ENCODE peak calls at places on chromosomes 12 and 14, in four cellular contexts. P is body of pancreas; Y is CD8-positive, alpha-beta memory T cell; Q is mammary epithelial cell. X is an unnamed sample.

GRCh38 chr12:49038291-49038955 is 19.8 kb upstream of the PRKAG1 start:
- DNase-seq in P (no peak), Y (no peak), Q (no peak), X (no peak)

GRCh38 chr12:62251609-62251958 is 8.6 kb upstream of the USP15 start:
- DNase-seq in P (no peak), Y (no peak), Q (no peak), X (no peak)

GRCh38 chr14:74437654-74438053 is 11.6 kb upstream of the SYNDIG1L start:
- DNase-seq in P (no peak), Y (no peak), Q (no peak), X (no peak)

GRCh38 chr14:104116544-104117340 is 21.6 kb upstream of the KIF26A start:
- DNase-seq in P (peak; percentile 62), Y (no peak), Q (peak; percentile 63), X (no peak)

GRCh38 chr14:32078030-32078793 is 1.1 kb downstream of the ARHGAP5 start:
- DNase-seq in P (peak; percentile 42), Y (no peak), Q (peak; percentile 59), X (peak; percentile 10)

GRCh38 chr12:43858991-43859390 is 23.1 kb downstream of the TMEM117 start:
- DNase-seq in P (no peak), Y (no peak), Q (no peak), X (no peak)

GRCh38 chr12:93378373-93379310 is 917 bp downstream of the NUDT4 start:
- DNase-seq in P (peak; percentile 37), Y (peak; percentile 72), Q (peak; percentile 66), X (peak; percentile 37)

GRCh38 chr14:88535149-88535548 is 19.7 kb downstream of the PTPN21 start:
- DNase-seq in P (peak; percentile 76), Y (no peak), Q (no peak), X (no peak)

GRCh38 chr12:46382425-46382973 is 9.9 kb upstream of the SLC38A2 start:
- DNase-seq in P (peak; percentile 31), Y (no peak), Q (no peak), X (no peak)

GRCh38 chr12:32988982-32989381 is 92.4 kb upstream of the PKP2 start:
- DNase-seq in P (no peak), Y (no peak), Q (no peak), X (no peak)

GRCh38 chr12:91074068-91074819 is 16.4 kb upstream of the KERA start:
- DNase-seq in P (no peak), Y (no peak), Q (no peak), X (no peak)

GRCh38 chr12:117044311-117044710 is 54.9 kb downstream of the TESC start:
- DNase-seq in P (no peak), Y (no peak), Q (no peak), X (no peak)

GRCh38 chr14:21539154-21539940 is 13.2 kb upstream of the SALL2 start:
- DNase-seq in P (no peak), Y (no peak), Q (no peak), X (no peak)

GRCh38 chr14:93994919-93995682 is 2.0 kb upstream of the CCDC197 start:
- DNase-seq in P (peak; percentile 63), Y (no peak), Q (peak; percentile 95), X (no peak)

GRCh38 chr12:114401346-114402320 is 4.3 kb downstream of the TBX5 start:
- DNase-seq in P (no peak), Y (no peak), Q (no peak), X (no peak)

GRCh38 chr12:114400395-114400794 is 5.5 kb downstream of the TBX5 start:
- DNase-seq in P (no peak), Y (no peak), Q (no peak), X (no peak)

GRCh38 chr12:114400925-114401324 is 5.0 kb downstream of the TBX5 start:
- DNase-seq in P (no peak), Y (no peak), Q (no peak), X (no peak)

GRCh38 chr12:114397978-114398881 is 7.7 kb downstream of the TBX5 start:
- DNase-seq in P (no peak), Y (no peak), Q (no peak), X (no peak)

DNA sequence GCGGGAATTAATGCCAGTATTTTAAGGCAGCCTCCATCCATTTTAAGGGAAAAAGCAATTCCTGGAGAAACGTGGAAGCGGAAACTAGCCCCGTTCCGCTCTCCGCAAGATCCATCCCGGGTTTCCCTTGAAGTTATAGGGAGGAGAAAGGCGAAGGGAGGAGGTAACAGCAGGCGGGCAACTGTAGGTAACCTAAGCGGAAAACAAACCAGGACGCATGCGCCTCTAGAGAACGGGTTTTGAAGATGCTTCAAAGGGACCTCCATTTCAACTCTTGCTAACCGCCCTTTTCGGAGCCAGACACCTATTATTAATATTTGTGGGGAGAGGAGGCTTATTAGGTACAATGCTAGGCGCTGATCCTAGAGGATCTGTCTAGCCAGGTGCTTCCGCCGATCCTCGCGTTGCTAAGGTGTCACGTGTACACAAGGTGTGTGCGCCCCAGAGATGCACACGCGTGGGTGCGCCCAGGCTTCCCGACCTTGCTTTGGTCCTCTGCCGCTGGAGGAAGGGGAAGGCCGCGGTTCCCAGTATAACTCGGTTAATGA is 6.2 kb downstream of the TBX5 start:
- DNase-seq in P (peak; percentile 15), Y (no peak), Q (peak; percentile 3), X (no peak)
- H3K4me3 ChIP-seq in P (no peak overlapping the region), Y (no peak overlapping the region), Q (no peak overlapping the region), X (no peak overlapping the region)

GRCh38 chr14:27181304-27181703 is 583.5 kb upstream of the NOVA1 start:
- DNase-seq in P (no peak), Y (no peak), Q (no peak), X (no peak)

GRCh38 chr14:27184371-27184901 is 586.6 kb upstream of the NOVA1 start:
- DNase-seq in P (no peak), Y (no peak), Q (no peak), X (no peak)

GRCh38 chr14:27190286-27190685 is 592.5 kb upstream of the NOVA1 start:
- DNase-seq in P (no peak), Y (no peak), Q (no peak), X (no peak)

DNA sequence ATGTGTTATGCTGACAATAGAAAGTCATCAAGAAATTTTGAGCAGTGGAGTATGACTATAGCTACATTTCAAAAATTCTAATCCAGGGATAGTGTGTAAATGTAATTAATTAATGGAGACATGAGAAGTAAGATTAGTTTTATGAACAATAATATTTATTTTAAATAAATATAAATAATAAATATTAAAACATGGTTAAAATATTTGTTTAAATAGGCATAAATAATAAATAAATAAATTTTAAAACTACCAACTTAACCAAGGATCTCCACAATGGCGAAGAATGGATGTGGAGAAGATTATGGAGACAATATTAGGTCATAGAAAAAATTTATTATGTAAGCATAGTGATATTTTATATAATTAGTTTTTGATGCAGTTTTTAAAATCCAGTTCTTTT is 588.2 kb upstream of the NOVA1 start:
- DNase-seq in P (no peak), Y (no peak), Q (no peak), X (no peak)
- H3K9me3 ChIP-seq in P (no peaks in the 10 kb centered on the region), Y (no peaks in the 10 kb centered on the region), Q (peaks cover 26% of the 10 kb centered on the region), X (peaks cover 6% of the 10 kb centered on the region)

DNA sequence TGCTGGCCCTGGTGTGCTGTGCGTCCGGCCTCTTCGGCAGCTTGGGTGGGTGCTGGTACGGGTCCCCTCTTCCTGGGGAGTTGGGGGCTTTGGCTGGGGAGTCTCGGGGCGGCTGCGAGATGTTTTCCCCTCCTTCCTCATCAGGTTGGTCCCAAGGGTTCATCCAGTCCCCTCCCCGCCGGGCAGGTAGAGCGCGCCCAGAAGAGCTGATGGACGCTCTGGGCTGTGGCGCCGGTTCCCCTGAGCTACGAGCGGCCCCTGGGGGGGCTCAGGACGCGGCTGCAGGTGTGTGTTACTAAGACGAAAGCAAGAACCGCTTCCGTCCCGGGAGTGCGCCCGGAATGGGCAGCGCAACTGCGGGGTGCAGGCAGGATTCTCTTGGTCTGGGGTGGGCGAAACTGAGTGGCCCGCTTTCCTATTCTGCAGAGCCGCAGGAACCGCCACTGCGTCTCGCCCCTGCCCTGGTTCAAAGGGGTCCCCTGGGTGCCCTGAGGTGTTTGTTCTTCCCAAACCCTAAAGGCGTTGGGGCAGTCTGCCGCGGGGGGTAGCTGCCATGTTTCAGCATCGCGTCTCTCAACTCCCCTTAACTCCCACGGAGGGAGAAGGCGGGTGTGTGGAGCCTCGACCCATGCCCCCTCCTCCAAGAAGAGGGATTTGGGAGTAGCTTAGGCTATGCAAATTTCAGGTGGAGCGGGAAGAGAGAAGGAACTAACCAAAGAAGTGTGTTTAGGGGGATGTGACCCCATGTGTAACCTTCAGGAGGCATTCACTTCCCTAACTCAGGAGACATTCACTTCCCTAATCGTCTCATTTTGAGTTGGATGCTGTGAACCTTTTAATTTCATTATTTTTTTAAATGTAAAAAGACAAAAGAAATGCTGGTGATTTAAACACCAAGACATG is 1.2 kb downstream of the SLC24A4 start:
- DNase-seq in P (no peak), Y (no peak), Q (peak; percentile 1), X (no peak)
- H3K4me3 ChIP-seq in P (no peak overlapping the region), Y (no peak overlapping the region), Q (no peak overlapping the region), X (no peak overlapping the region)

GRCh38 chr12:12315838-12316237 is 34.2 kb downstream of the MANSC1 start:
- DNase-seq in P (peak; percentile 69), Y (no peak), Q (no peak), X (no peak)
- H3K9me3 ChIP-seq in P (no peaks in the 10 kb centered on the region), Y (no peaks in the 10 kb centered on the region), Q (peaks cover 4% of the 10 kb centered on the region), X (no peaks in the 10 kb centered on the region)

GRCh38 chr12:120093592-120094355 is 22.8 kb downstream of the RAB35 start:
- DNase-seq in P (no peak), Y (no peak), Q (no peak), X (no peak)
- H3K4me3 ChIP-seq in P (no peak overlapping the region), Y (no peak overlapping the region), Q (no peak overlapping the region), X (no peak overlapping the region)

GRCh38 chr12:47615711-47616110 is 90.1 kb downstream of the RPAP3 start:
- DNase-seq in P (no peak), Y (no peak), Q (no peak), X (no peak)

GRCh38 chr12:47612953-47613352 is 92.9 kb downstream of the RPAP3 start:
- DNase-seq in P (no peak), Y (no peak), Q (no peak), X (no peak)

GRCh38 chr12:47614521-47614920 is 91.3 kb downstream of the RPAP3 start:
- DNase-seq in P (no peak), Y (no peak), Q (no peak), X (no peak)

GRCh38 chr12:47609806-47610205 is 96.0 kb downstream of the RPAP3 start:
- DNase-seq in P (no peak), Y (no peak), Q (no peak), X (no peak)

GRCh38 chr12:47610847-47611246 is 95.0 kb downstream of the RPAP3 start:
- DNase-seq in P (no peak), Y (no peak), Q (no peak), X (no peak)
- H3K9me3 ChIP-seq in P (peaks cover 21% of the 10 kb centered on the region), Y (no peaks in the 10 kb centered on the region), Q (peaks cover 11% of the 10 kb centered on the region), X (peaks cover 22% of the 10 kb centered on the region)

DNA sequence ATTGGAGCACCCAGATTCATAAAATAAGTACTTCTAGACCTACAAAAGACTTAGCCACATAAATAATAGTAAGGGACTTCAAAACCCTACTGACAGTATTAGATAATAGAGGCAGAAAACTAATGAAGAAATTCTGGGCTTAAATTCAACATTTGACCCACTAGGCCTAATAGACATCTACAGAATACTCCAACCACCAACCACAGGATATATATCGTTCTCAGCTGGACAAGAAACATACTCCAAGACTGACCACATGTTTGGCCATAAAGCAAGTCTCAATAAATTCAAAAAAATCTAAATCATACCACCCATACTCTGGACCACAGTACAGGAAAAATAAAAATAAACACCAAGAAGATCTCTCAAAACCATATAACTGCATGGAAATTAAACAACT is 113.8 kb upstream of the CCDC175 start:
- DNase-seq in P (no peak), Y (no peak), Q (no peak), X (no peak)
- H3K4me3 ChIP-seq in P (no peak overlapping the region), Y (no peak overlapping the region), Q (no peak overlapping the region), X (no peak overlapping the region)

X was measured in CD4-positive, CD25-positive, alpha-beta regulatory T cell.